ENCODE peak calls at places on chromosomes 4 and X, in five cellular contexts. O is K562, X is HCT116, P is GM12878, V is H1. S is an unnamed sample.

GRCh38 chr4:140904904-140905303 is 148.7 kb upstream of the TBC1D9 start:
- DNase-seq in O (no peak), P (no peak), X (no peak), V (no peak), S (no peak)

GRCh38 chr4:26372076-26372475 is 51.3 kb downstream of the RBPJ start:
- DNase-seq in V (no peak), X (no peak), P (no peak), O (no peak), S (no peak)

GRCh38 chr4:2284934-2285664 is 23.2 kb upstream of the MXD4 start:
- DNase-seq in X (no peak), V (no peak), P (no peak), O (no peak), S (no peak)

GRCh38 chr4:118279920-118280432 is 72.8 kb downstream of the PRSS12 start:
- DNase-seq in O (no peak), X (no peak), P (no peak), V (no peak), S (no peak)

GRCh38 chrX:23756165-23756564 is 13.1 kb upstream of the ACOT9 start:
- DNase-seq in P (peak), O (peak), V (no peak), X (no peak), S (peak)

GRCh38 chr4:140237616-140238352 is 83.8 kb upstream of the MAML3 start:
- DNase-seq in O (no peak), V (peak), X (no peak), P (no peak), S (no peak)

GRCh38 chr4:138646383-138646782 is 369.2 kb upstream of the NOCT start:
- DNase-seq in X (no peak), O (no peak), V (no peak), P (no peak), S (no peak)

GRCh38 chrX:110167952-110168451 is 149.9 kb downstream of the AMMECR1 start:
- DNase-seq in X (no peak), P (no peak), V (no peak), O (peak), S (no peak)

GRCh38 chrX:69130448-69130847 is 34.8 kb downstream of the PJA1 start:
- DNase-seq in P (no peak), O (no peak), X (no peak), V (no peak), S (no peak)

GRCh38 chrX:11619426-11619825 is 46.3 kb downstream of the ARHGAP6 start:
- DNase-seq in V (no peak), O (no peak), X (no peak), P (no peak), S (no peak)

GRCh38 chrX:38220024-38220935 is at the start of gene SRPX:
- DNase-seq in V (no peak), P (no peak), O (peak), X (peak), S (no peak)

GRCh38 chrX:56947695-56948094 is 47.6 kb downstream of the SPIN3 start:
- DNase-seq in V (no peak), O (no peak), X (no peak), P (no peak), S (no peak)

GRCh38 chrX:135531813-135532212 is 11.4 kb downstream of the INTS6L start:
- DNase-seq in V (no peak), P (no peak), O (no peak), X (no peak), S (no peak)

GRCh38 chr4:168183717-168184571 is 91.6 kb downstream of the ANXA10 start:
- DNase-seq in X (peak), P (peak), O (peak), V (no peak), S (peak)

GRCh38 chr4:40685300-40685699 is 55.6 kb upstream of the RBM47 start:
- DNase-seq in V (no peak), P (no peak), X (no peak), O (no peak), S (peak)

GRCh38 chr4:151540728-151541437 is 131.9 kb downstream of the FHIP1A start:
- DNase-seq in X (peak), O (no peak), P (no peak), V (no peak), S (no peak)

GRCh38 chrX:118498351-118498750 is 2.7 kb downstream of the DOCK11 start:
- DNase-seq in V (no peak), X (no peak), P (no peak), O (no peak), S (no peak)

GRCh38 chr4:19429684-19430083 is 822.0 kb upstream of the SLIT2 start:
- DNase-seq in V (peak), O (no peak), X (no peak), P (no peak), S (no peak)

GRCh38 chr4:23068756-23069155 is 376.0 kb downstream of the GBA3 start:
- DNase-seq in O (no peak), P (no peak), V (no peak), X (no peak), S (no peak)

GRCh38 chr4:41060352-41061318 is 153.7 kb downstream of the APBB2 start:
- DNase-seq in X (no peak), O (no peak), V (no peak), P (no peak), S (no peak)

DNA sequence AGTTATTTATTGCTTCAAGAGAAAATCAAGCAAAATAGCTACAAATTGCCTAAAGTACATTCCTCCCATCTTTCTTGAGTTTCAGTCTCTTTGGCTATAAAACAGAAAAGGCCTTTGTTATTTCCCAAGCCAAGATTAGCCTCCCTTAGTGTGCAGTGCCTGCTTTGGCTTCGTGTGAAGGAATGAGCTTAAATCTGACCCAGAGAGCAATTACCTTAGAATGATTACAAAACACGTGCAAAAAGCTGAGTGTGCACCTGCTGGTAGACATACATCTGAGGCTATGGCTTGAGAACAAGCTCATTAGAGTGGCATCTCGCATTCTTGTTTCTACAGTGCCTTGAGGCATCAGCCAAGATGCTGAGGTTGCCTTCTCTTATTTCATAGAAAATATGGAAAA is 250.8 kb downstream of the C4orf33 start:
- DNase-seq in X (no peak), P (no peak), V (no peak), O (no peak), S (no peak)
- TF ChIP-seq JUND in X (no peak), P (no peak), V (no peak), O (no peak), S (no peak)

DNA sequence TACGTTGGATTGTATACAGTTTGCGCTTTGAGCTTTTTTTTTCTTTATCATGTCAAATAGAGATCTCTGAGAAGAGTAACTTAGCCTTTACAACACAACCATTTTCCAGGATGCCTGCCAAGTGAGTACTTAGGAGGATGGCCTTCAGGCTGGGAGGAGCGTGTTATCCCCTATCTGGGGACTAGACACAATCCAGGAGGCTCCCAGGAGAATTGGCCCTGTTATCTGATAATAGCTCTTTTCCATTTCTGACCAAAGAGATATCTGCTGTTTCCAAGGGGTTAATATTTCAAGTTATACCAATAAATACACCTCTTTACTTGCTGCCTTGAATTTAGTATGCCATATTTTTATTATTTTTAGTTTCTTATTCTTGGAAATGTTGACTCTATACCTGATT is 169.5 kb upstream of the SMARCAD1 start:
- DNase-seq in P (no peak), X (no peak), O (no peak), V (no peak), S (no peak)
- TF ChIP-seq SP1 in P (no peak), X (no peak), O (no peak), V (no peak), S (no peak)

GRCh38 chr4:15238720-15239119 is 189.1 kb upstream of the C1QTNF7 start:
- DNase-seq in P (no peak), X (no peak), V (no peak), O (peak), S (peak)
- TF ChIP-seq JUND in P (no peak), X (no peak), V (no peak), O (no peak), S (no peak)

DNA sequence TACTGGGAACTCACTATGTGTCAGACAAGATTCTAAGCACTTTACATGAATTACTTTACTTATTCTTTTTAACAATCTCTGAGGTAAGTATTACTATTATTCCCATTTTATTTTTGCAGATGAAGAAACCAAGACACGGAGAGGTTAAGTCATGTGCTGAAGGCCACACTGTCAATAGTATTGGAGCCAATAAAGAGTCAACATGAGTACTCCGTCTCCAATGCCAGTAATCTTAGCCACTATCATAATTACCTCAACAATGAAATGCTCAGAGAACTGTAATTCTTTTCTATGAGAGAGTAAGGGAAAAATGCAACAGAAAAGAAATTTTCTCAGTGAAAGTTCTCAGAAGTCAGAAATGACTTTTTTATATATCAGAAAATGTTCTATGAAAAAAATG is 12.7 kb downstream of the EGF start:
- DNase-seq in P (no peak), O (no peak), V (no peak), X (no peak), S (no peak)
- TF ChIP-seq SP1 in P (no peak), O (no peak), V (no peak), X (no peak), S (no peak)

DNA sequence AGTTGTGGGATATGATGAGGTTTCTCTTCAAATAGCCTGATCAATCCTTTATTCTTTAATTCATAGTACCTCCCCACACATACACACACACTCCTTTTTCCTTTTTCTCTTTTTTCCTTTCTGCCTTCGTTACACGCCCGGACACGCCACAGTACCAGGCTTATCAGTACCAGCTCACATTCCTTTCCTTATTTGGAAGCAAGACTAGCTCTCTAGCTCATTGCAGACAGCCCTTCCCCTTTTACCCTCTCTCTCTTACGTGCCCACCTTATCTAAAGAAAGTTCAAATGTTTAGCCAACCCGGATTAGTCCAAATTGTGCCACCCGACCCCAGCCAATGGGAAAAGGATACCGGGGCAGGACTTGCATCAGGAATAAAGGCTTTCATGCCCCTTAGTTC is 194.7 kb upstream of the VCX3A start:
- DNase-seq in O (no peak), V (no peak), P (no peak), X (no peak), S (no peak)
- TF ChIP-seq JUND in O (no peak), V (no peak), P (no peak), X (no peak), S (no peak)

GRCh38 chrX:47146121-47146935 is 1.3 kb downstream of the RBM10 start:
- DNase-seq in V (no peak), X (no peak), P (no peak), O (no peak), S (no peak)
- TF ChIP-seq SP1 in V (no peak), X (no peak), P (no peak), O (no peak), S (no peak)

GRCh38 chr4:113682730-113683129 is 78.8 kb downstream of the CAMK2D start:
- DNase-seq in V (no peak), O (no peak), P (no peak), X (no peak), S (no peak)

GRCh38 chr4:113686950-113687718 is 74.4 kb downstream of the CAMK2D start:
- DNase-seq in O (no peak), X (no peak), V (no peak), P (peak), S (peak)

GRCh38 chr4:113689394-113689793 is 72.1 kb downstream of the CAMK2D start:
- DNase-seq in V (no peak), X (no peak), O (no peak), P (no peak), S (no peak)

GRCh38 chr4:113683143-113683542 is 78.4 kb downstream of the CAMK2D start:
- DNase-seq in V (no peak), P (peak), X (no peak), O (no peak), S (no peak)

DNA sequence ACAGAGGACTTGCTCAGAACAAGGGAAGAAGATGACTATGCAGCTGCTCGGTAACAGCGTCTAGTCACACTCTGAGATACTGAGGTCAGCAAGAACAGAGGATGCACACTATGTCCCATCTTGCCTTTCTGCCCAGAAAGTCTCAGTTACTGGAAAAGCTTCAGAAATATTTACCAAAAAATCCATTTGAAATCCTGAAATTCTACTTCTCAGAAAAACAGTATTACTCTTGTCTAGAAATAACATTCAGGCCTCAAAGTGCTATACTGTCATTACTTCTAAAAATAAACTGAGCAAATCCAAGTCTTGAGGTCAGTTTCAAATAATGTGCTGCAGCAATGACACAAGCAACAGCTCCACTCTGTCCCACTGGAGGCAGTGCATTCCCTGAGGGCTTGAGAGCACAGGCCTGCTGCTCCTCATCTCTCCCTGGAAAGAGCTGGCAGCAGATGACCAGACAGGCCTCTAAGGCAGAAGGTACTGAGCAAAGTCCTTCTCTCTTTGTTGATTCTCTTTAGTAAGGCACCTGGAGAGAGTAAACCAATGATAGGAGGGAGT is 76.9 kb downstream of the CAMK2D start:
- DNase-seq in V (no peak), X (no peak), P (no peak), O (no peak), S (peak)
- TF ChIP-seq JUND in V (no peak), X (no peak), P (no peak), O (no peak), S (no peak)